ENCODE peak calls at places on chromosomes 13 and 19, in five cellular contexts. M is HepG2, B is K562, H is HCT116, J is GM12878. Q is an unnamed sample.

GRCh38 chr19:11242864-11243797 is 3.7 kb downstream of the ANGPTL8 start:
- DNase-seq in B (peak), J (peak), M (peak), H (peak), Q (peak)

GRCh38 chr13:95275322-95276118 is 25.7 kb downstream of the ABCC4 start:
- DNase-seq in H (no peak), M (peak), B (no peak), J (no peak), Q (no peak)

GRCh38 chr19:10317045-10317856 is 1.4 kb upstream of the FDX2 start:
- DNase-seq in H (no peak), J (no peak), B (no peak), M (no peak), Q (no peak)

GRCh38 chr13:112907916-112908315 is 61.1 kb upstream of the MCF2L start:
- DNase-seq in B (no peak), H (no peak), M (peak), J (no peak), Q (no peak)

GRCh38 chr13:111216166-111216960 is 101.3 kb downstream of the ARHGEF7 start:
- DNase-seq in M (peak), B (no peak), H (no peak), J (no peak), Q (peak)

GRCh38 chr13:60080871-60081270 is 82.9 kb downstream of the DIAPH3 start:
- DNase-seq in B (no peak), M (no peak), J (no peak), H (no peak), Q (no peak)

GRCh38 chr19:9115307-9115813 is at the start of gene OR7G1:
- DNase-seq in J (no peak), M (no peak), B (no peak), H (no peak), Q (no peak)

GRCh38 chr19:14019100-14019499 is 8.8 kb upstream of the RLN3 start:
- DNase-seq in J (no peak), H (no peak), B (no peak), M (no peak), Q (no peak)

GRCh38 chr19:18650048-18650435 is 13.2 kb downstream of the KLHL26 start:
- DNase-seq in B (no peak), H (no peak), J (no peak), M (no peak), Q (no peak)

GRCh38 chr19:40601061-40601973 is at the start of gene LTBP4:
- DNase-seq in M (no peak), J (no peak), H (no peak), B (peak), Q (no peak)

GRCh38 chr19:1324249-1324791 is 38.6 kb downstream of the EFNA2 start:
- DNase-seq in B (no peak), H (no peak), J (no peak), M (no peak), Q (no peak)

GRCh38 chr13:50386527-50387123 is 371.4 kb downstream of the KCNRG start:
- DNase-seq in J (no peak), H (no peak), M (no peak), B (no peak), Q (no peak)

GRCh38 chr13:23657056-23657455 is 86.8 kb downstream of the TNFRSF19 start:
- DNase-seq in H (no peak), B (no peak), M (no peak), J (no peak), Q (no peak)

GRCh38 chr19:42023121-42023942 is 29.3 kb upstream of the ATP1A3 start:
- DNase-seq in M (peak), B (peak), H (peak), J (no peak), Q (peak)

GRCh38 chr19:18349524-18350128 is 9.2 kb downstream of the PGPEP1 start:
- DNase-seq in H (no peak), B (peak), M (peak), J (no peak), Q (no peak)

GRCh38 chr13:72652681-72653080 is 74.7 kb downstream of the MZT1 start:
- DNase-seq in M (no peak), H (no peak), J (no peak), B (no peak), Q (no peak)

GRCh38 chr13:33355470-33355869 is 69.9 kb upstream of the STARD13 start:
- DNase-seq in M (no peak), H (no peak), B (no peak), J (no peak), Q (no peak)

GRCh38 chr13:37473035-37473434 is 125.5 kb downstream of the POSTN start:
- DNase-seq in B (peak), J (no peak), M (no peak), H (no peak), Q (peak)

GRCh38 chr19:32392142-32392541 is 13.4 kb upstream of the DPY19L3 start:
- DNase-seq in B (no peak), J (no peak), H (no peak), M (no peak), Q (no peak)

GRCh38 chr19:1070576-1070930 is 3.6 kb downstream of the ARHGAP45 start:
- DNase-seq in H (no peak), B (no peak), J (no peak), M (no peak), Q (peak)

GRCh38 chr13:112513761-112514160 is 74.2 kb downstream of the TUBGCP3 start:
- DNase-seq in H (no peak), B (no peak), M (no peak), J (no peak), Q (no peak)

GRCh38 chr13:97254809-97255208 is 32.7 kb downstream of the MBNL2 start:
- DNase-seq in M (no peak), B (no peak), H (peak), J (no peak), Q (no peak)

GRCh38 chr13:106230450-106230849 is 305.0 kb downstream of the EFNB2 start:
- DNase-seq in M (no peak), H (no peak), J (no peak), B (no peak), Q (no peak)

GRCh38 chr19:42412223-42412622 is 15.0 kb downstream of the LIPE start:
- DNase-seq in H (no peak), J (no peak), M (no peak), B (no peak), Q (no peak)

GRCh38 chr13:69010789-69011188 is 1096.8 kb upstream of the ATXN8OS start:
- DNase-seq in H (no peak), B (no peak), J (no peak), M (no peak), Q (no peak)

DNA sequence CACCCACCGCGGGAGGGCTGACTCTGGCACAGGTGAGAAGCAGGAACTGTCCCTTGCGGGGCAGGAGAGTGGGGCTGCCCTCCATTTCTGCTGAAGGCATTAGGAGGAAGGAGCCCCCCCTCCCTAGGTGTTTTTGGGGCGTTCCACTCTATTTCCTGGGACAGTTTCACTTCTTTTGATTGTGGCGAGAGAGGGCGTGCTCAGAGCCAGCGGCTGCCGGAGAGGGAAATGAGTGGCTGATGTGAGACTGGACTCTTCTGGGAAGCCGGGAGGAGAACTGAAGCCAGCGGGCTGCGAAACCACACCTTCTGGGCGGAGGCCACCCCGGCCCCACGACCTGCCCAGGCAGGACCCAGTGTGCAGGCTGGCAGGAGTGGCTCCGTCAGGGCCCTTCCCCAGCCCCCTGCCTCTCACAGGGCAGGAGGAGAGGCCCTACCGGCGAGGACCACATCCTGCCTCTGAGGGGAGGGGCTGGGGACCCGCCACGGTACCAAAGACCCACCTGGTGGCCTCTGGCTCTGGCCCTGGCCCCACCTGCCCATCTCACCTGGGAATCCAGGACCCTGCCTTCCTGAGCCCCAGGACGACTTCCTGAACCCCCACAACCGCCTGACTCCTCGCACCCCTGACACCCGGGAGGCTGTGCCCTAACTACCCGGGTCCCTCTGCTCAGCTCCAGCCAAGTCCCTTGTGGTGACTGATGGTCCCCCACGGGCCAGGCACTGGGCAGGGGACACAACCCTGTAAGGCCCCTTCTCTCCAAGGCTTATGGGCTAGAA is 25.9 kb downstream of the MPND start:
- DNase-seq in J (peak), M (no peak), H (no peak), B (no peak), Q (peak)
- TF ChIP-seq ATF3 in J (no peak), M (no peak), H (no peak), B (no peak), Q (no peak)

GRCh38 chr13:46134494-46134893 is 29.7 kb upstream of the CPB2 start:
- DNase-seq in B (no peak), H (no peak), J (no peak), M (no peak), Q (no peak)

GRCh38 chr13:46136688-46137087 is 31.9 kb upstream of the CPB2 start:
- DNase-seq in H (no peak), J (no peak), B (no peak), M (no peak), Q (no peak)

GRCh38 chr13:46140044-46140443 is 35.2 kb upstream of the CPB2 start:
- DNase-seq in M (no peak), B (no peak), H (no peak), J (no peak), Q (no peak)

GRCh38 chr13:46134961-46135522 is 30.2 kb upstream of the CPB2 start:
- DNase-seq in H (peak), J (no peak), B (no peak), M (peak), Q (no peak)

GRCh38 chr13:46137627-46138026 is 32.8 kb upstream of the CPB2 start:
- DNase-seq in H (no peak), J (no peak), M (no peak), B (no peak), Q (no peak)
- TF ChIP-seq JUND in H (no peak), J (no peak), M (no peak), B (no peak), Q (no peak)

DNA sequence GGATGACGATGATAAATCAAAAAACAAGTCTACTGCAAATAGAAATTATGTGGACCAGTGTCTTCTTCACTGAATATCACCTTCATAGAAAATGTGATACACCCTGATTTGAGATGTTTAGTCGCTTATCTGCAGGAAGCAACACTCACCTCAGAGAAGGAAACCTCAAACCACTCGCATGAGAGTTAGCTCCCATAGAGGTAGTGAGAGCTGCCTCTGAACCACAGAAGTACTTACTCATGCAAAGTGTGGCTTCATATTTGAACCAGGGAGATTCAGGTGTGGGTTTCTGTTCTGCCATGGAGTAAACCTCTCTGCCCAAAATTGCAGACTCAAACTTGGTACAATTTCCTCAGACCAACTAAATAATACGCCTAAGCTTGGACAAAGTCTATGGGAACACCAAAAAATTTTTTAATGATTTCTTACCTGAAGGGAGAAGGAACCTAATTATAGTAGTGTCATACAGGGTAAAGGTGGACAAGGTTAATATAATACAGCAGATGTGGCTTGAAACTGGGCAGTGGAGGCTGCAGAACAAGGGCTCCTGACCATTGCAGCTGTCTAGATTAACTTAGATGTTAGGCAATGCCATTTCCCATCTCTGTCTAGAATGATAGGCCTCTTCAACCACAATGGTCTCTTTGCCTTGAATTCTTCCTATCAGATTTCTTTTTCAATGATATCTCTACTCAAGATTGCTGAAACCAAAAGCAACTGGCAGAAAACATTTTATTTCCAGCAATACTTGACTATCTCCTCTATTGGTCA is 29.6 kb upstream of the RCBTB2 start:
- DNase-seq in H (no peak), B (peak), M (no peak), J (peak), Q (no peak)
- TF ChIP-seq ATF3 in H (no peak), B (no peak), M (no peak), J (no peak), Q (no peak)

GRCh38 chr13:46640843-46641242 is 87.9 kb downstream of the LRCH1 start:
- DNase-seq in J (no peak), B (no peak), H (no peak), M (no peak), Q (no peak)

GRCh38 chr13:46642254-46642653 is 89.3 kb downstream of the LRCH1 start:
- DNase-seq in H (no peak), J (no peak), M (no peak), B (no peak), Q (no peak)

GRCh38 chr13:46643165-46643777 is 90.3 kb downstream of the LRCH1 start:
- DNase-seq in H (no peak), M (no peak), J (no peak), B (no peak), Q (no peak)

GRCh38 chr13:46639033-46639981 is 86.3 kb downstream of the LRCH1 start:
- DNase-seq in B (no peak), H (no peak), M (peak), J (peak), Q (no peak)

GRCh38 chr13:46641274-46642081 is 88.5 kb downstream of the LRCH1 start:
- DNase-seq in J (no peak), H (no peak), M (no peak), B (no peak), Q (no peak)
- TF ChIP-seq JUND in J (no peak), H (no peak), M (no peak), B (no peak), Q (no peak)

DNA sequence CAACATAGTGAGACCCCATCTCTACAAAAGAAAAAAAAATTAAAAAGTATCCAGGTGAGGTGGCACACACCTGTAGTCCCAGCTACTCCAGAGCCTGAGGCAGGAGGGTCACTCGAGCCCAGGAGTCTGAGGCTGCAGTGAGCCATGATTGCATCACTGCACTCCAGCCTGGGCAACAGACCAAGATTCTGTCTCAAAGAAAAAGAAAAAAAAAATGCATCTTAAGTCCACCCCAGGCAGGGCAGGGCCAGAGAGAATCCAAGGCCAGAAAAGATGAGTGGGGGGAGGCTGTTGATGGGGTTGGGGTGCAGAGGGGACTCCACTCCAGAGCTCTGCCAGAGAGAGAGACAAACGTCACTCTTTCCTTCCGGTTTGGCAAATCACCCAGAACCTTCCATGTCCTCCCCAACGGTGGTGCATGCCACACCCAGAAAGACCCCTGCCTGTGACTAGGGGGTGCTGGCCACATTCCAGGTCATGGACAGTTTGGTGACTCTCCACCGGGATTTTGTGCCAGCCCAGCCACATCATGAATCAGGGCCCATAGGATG is 431 bp downstream of the FUT3 start:
- DNase-seq in H (no peak), B (peak), J (no peak), M (no peak), Q (no peak)
- TF ChIP-seq ATF3 in H (no peak), B (no peak), J (no peak), M (no peak), Q (no peak)

GRCh38 chr13:31009166-31009565 is 76.7 kb downstream of the TEX26 start:
- DNase-seq in H (no peak), J (no peak), M (no peak), B (no peak), Q (no peak)
- TF ChIP-seq JUND in H (no peak), J (no peak), M (no peak), B (no peak), Q (no peak)

GRCh38 chr13:28584873-28585317 is 74.0 kb upstream of the POMP start:
- DNase-seq in H (no peak), J (no peak), B (no peak), M (no peak), Q (no peak)

GRCh38 chr13:28582225-28582891 is 76.6 kb upstream of the POMP start:
- DNase-seq in J (no peak), H (no peak), M (no peak), B (peak), Q (no peak)

GRCh38 chr13:28585557-28585956 is 73.4 kb upstream of the POMP start:
- DNase-seq in J (no peak), H (no peak), M (no peak), B (no peak), Q (no peak)

GRCh38 chr13:28582892-28583240 is 76.1 kb upstream of the POMP start:
- DNase-seq in H (no peak), B (no peak), M (no peak), J (no peak), Q (no peak)

DNA sequence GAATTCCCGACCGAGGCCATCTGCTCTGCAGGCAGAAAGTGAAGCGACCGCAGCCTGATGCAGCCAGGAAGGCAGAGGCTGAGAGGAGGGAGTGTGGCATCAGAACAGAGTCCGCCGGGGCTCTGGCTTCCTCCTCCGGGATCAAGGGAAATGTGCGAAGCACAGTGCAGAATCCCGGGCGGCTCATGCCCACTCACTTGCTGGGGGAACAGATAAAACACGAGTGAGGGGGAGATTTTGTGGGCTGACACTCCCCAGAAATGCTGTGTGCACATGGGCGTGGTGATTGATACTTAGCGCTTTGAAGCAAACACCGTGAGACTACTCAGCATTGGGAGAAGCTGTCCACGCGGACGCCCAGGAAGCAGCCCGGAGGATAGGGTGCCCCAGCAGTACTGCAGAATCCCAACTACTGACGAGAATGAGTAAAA is 75.3 kb upstream of the POMP start:
- DNase-seq in H (no peak), B (peak), M (no peak), J (no peak), Q (no peak)
- TF ChIP-seq ATF3 in H (no peak), B (no peak), M (no peak), J (no peak), Q (no peak)

DNA sequence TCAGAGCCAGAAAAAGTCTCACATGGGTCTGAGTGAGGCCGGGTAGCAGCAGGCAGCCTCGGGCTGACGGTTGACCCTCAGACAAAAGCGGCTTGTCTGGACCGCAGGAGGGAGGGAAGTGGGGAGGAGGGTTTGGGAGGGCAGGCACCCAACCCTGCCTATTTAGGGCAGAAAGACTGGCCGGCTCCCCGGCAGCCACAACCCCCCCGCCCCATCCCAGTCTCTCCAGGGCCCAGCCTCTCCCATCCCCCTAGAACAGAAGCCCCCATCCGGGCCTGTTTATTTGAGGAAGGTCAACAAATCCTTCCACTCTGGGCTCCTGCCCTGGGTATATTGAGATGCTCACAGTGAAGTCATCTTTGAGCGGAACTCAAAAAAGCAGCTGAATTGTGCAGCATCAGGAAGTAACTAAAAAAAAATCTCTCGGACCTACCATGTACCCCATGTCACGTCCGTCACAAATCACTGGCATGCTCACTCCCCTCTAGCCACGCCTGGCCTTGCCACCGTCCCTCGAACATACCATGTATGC is 6.3 kb downstream of the DACT3 start:
- DNase-seq in H (no peak), B (peak), M (peak), J (no peak), Q (no peak)
- TF ChIP-seq JUND in H (no peak), B (no peak), M (no peak), J (no peak), Q (no peak)